ENCODE peak calls at places on chromosomes 11 and 22, in six cellular contexts. E is stimulated activated CD4-positive, alpha-beta T cell treated with anti-CD3 and anti-CD28 coated beads, Interleukin-15, amount 100 ng/mL, for 24 hours; J is T-helper 9 cell; L is lung microvascular endothelial cell; G is stimulated activated CD8-positive, alpha-beta memory T cell treated with anti-CD3 and anti-CD28 coated beads, Interleukin-4, amount 100 ng/mL, for 1 hour; P is M059J. X is an unnamed sample.

GRCh38 chr11:15158351-15159015 is 43.8 kb downstream of the INSC start:
- DNase-seq in E (no peak), P (peak; percentile 86), L (peak; percentile 88), J (no peak), G (no peak), X (no peak)

GRCh38 chr11:1153951-1154487 is 3.7 kb upstream of the MUC5AC start:
- DNase-seq in P (peak; percentile 99), L (peak; percentile 93), J (no peak), E (no peak), G (no peak), X (no peak)

GRCh38 chr11:74948898-74949747 is at the start of the genes SPCS2 and XRRA1:
- DNase-seq in J (peak; percentile 96), P (peak; percentile 98), G (peak; percentile 86), E (peak; percentile 99), L (peak; percentile 99), X (peak; percentile 98)

GRCh38 chr22:36367479-36367878 is 20.3 kb downstream of the MYH9 start:
- DNase-seq in E (no peak), P (peak; percentile 49), L (no peak), G (no peak), J (no peak), X (no peak)

GRCh38 chr11:122897606-122898210 is 15.1 kb downstream of the JHY start:
- DNase-seq in E (no peak), L (peak; percentile 30), J (no peak), G (no peak), P (peak; percentile 79), X (no peak)

GRCh38 chr11:58927393-58928081 is 11.8 kb upstream of the GLYATL1 start:
- DNase-seq in J (no peak), P (no peak), E (peak; percentile 39), L (no peak), G (no peak), X (peak; percentile 55)

GRCh38 chr22:31577711-31578110 is 81.4 kb downstream of the SFI1 start:
- DNase-seq in J (no peak), P (no peak), G (no peak), E (no peak), L (no peak), X (no peak)

GRCh38 chr11:44767421-44767820 is 40.7 kb downstream of the TSPAN18 start:
- DNase-seq in L (no peak), J (no peak), P (peak; percentile 56), G (no peak), E (no peak), X (no peak)

GRCh38 chr22:36306227-36306626 is 53.3 kb downstream of the APOL1 start:
- DNase-seq in P (no peak), E (no peak), G (no peak), J (no peak), L (no peak), X (no peak)

GRCh38 chr11:1523077-1523476 is 36.5 kb upstream of the MOB2 start:
- DNase-seq in P (no peak), E (no peak), J (no peak), L (no peak), G (no peak), X (no peak)

GRCh38 chr11:95154514-95154913 is 64.9 kb downstream of the ENDOD1 start:
- DNase-seq in P (peak; percentile 45), L (peak; percentile 40), E (peak; percentile 69), G (no peak), J (peak; percentile 28), X (peak; percentile 50)

GRCh38 chr22:22478450-22478849 is 30.1 kb downstream of the ZNF280B start:
- DNase-seq in J (no peak), E (no peak), L (no peak), G (no peak), P (no peak), X (no peak)

GRCh38 chr11:9700105-9700801 is 36.4 kb downstream of the SWAP70 start:
- DNase-seq in E (no peak), J (no peak), P (peak; percentile 14), L (peak; percentile 22), G (no peak), X (no peak)

GRCh38 chr22:25095869-25096268 is 103.8 kb upstream of the CRYBB3 start:
- DNase-seq in P (no peak), J (no peak), G (no peak), L (no peak), E (no peak), X (no peak)

GRCh38 chr22:24418786-24419479 is 8.5 kb upstream of the ADORA2A start:
- DNase-seq in J (no peak), E (no peak), G (no peak), P (no peak), L (no peak), X (no peak)

GRCh38 chr11:133157180-133157579 is 375.1 kb downstream of the OPCML start:
- DNase-seq in J (no peak), L (no peak), E (no peak), P (no peak), G (no peak), X (no peak)

GRCh38 chr11:107699371-107700348 is 12.2 kb downstream of the SLN start:
- DNase-seq in P (no peak), G (no peak), L (no peak), J (no peak), E (no peak), X (no peak)

GRCh38 chr11:134275534-134276395 is at the start of gene GLB1L3:
- DNase-seq in L (no peak), E (peak; percentile 87), P (peak; percentile 26), G (peak; percentile 46), J (peak; percentile 65), X (peak; percentile 74)

GRCh38 chr11:126360049-126360446 is 4.6 kb downstream of the ST3GAL4 start:
- DNase-seq in J (no peak), E (no peak), G (no peak), P (no peak), L (no peak), X (no peak)

GRCh38 chr11:104106136-104106754 is 57.7 kb downstream of the PDGFD start:
- DNase-seq in L (no peak), P (peak; percentile 39), J (no peak), G (no peak), E (no peak), X (no peak)

GRCh38 chr11:33869511-33870422 is 22.1 kb downstream of the LMO2 start:
- DNase-seq in L (peak; percentile 76), E (peak; percentile 40), J (no peak), G (no peak), P (peak; percentile 44), X (no peak)

GRCh38 chr11:8082391-8083087 is 1.5 kb downstream of the TUB start:
- DNase-seq in E (no peak), L (no peak), J (no peak), G (no peak), P (no peak), X (no peak)

GRCh38 chr22:47460870-47461269 is 698.4 kb downstream of the TBC1D22A start:
- DNase-seq in L (no peak), J (no peak), G (no peak), E (no peak), P (no peak), X (no peak)

GRCh38 chr22:28608546-28608945 is 71.1 kb downstream of the TTC28 start:
- DNase-seq in L (no peak), J (no peak), P (no peak), G (no peak), E (no peak), X (no peak)

GRCh38 chr11:74844865-74845264 is 96.2 kb downstream of the RNF169 start:
- DNase-seq in L (no peak), P (no peak), J (no peak), E (no peak), G (no peak), X (no peak)

X was measured in T-cell.